ENCODE peak calls at places on chromosomes 3 and 15, in seven cellular contexts. Q is C1 segment of cervical spinal cord; Y is lower lobe of right lung; X is CD4-positive, alpha-beta T cell; P is SJSA1; N is BJ; U is T1000. H is an unnamed sample.

GRCh38 chr15:62985768-62986167 is 56.8 kb upstream of the TPM1 start:
- DNase-seq in Q (no peak), Y (no peak), X (no peak), P (no peak), N (peak), U (peak), H (peak)

GRCh38 chr3:33718595-33718907 is 497 bp upstream of the CLASP2 start:
- DNase-seq in Q (no peak), Y (no peak), X (no peak), P (no peak), N (no peak), U (no peak), H (no peak)

GRCh38 chr3:125300416-125300815 is 74.7 kb downstream of the ZNF148 start:
- DNase-seq in Q (no peak), Y (no peak), X (no peak), P (no peak), N (peak), U (no peak), H (peak)

GRCh38 chr15:68507447-68507846 is 71.3 kb upstream of the CORO2B start:
- DNase-seq in Q (no peak), Y (no peak), X (no peak), P (no peak), N (no peak), U (no peak), H (no peak)

GRCh38 chr15:40439461-40440299 is 1.1 kb upstream of the BAHD1 start:
- DNase-seq in Q (no peak), Y (peak), X (no peak), P (peak), N (no peak), U (no peak), H (no peak)

GRCh38 chr3:165837058-165837525 is at the start of gene BCHE:
- DNase-seq in Q (no peak), Y (no peak), X (no peak), P (no peak), N (no peak), U (no peak), H (peak)

GRCh38 chr15:43958894-43959330 is 132.1 kb downstream of the WDR76 start:
- DNase-seq in Q (no peak), Y (no peak), X (no peak), P (peak), N (peak), U (no peak), H (peak)

GRCh38 chr15:94596707-94597106 is 365.3 kb downstream of the MCTP2 start:
- DNase-seq in Q (no peak), Y (no peak), X (no peak), P (no peak), N (no peak), U (no peak), H (no peak)

GRCh38 chr3:183210341-183210740 is 42.7 kb upstream of the B3GNT5 start:
- DNase-seq in Q (no peak), Y (no peak), X (no peak), P (no peak), N (no peak), U (no peak), H (no peak)

GRCh38 chr3:10471337-10471721 is 34.1 kb downstream of the ATP2B2 start:
- DNase-seq in Q (no peak), Y (no peak), X (no peak), P (no peak), N (no peak), U (no peak), H (no peak)

GRCh38 chr15:95843241-95843851 is 487.2 kb upstream of the NR2F2 start:
- DNase-seq in Q (no peak), Y (no peak), X (no peak), P (peak), N (peak), U (no peak), H (peak)

H was measured in fibroblast of villous mesenchyme.